ENCODE peak calls at places on chromosomes 4 and X, in four cellular contexts. One of them, this sample, is unnamed.

GRCh38 chr4:48079972-48080391 is 54.1 kb downstream of the TXK start:
- DNase-seq in effector memory CD4-positive, alpha-beta T cell: no peak
- DNase-seq in prostate gland: no peak
- DNase-seq in IMR-90: no peak
- DNase-seq in this sample: no peak

GRCh38 chr4:71267244-71267643 is 71.6 kb upstream of the SLC4A4 start:
- DNase-seq in effector memory CD4-positive, alpha-beta T cell: no peak
- DNase-seq in prostate gland: no peak
- DNase-seq in IMR-90: peak; percentile 17
- DNase-seq in this sample: no peak

GRCh38 chr4:2330119-2331042 is 68.5 kb upstream of the MXD4 start:
- DNase-seq in effector memory CD4-positive, alpha-beta T cell: no peak
- DNase-seq in prostate gland: no peak
- DNase-seq in IMR-90: peak; percentile 95
- DNase-seq in this sample: no peak

GRCh38 chrX:37627602-37628001 is 56.1 kb downstream of the LANCL3 start:
- DNase-seq in effector memory CD4-positive, alpha-beta T cell: no peak
- DNase-seq in prostate gland: no peak
- DNase-seq in IMR-90: no peak
- DNase-seq in this sample: no peak

GRCh38 chr4:64538219-64538618 is 129.0 kb upstream of the TECRL start:
- DNase-seq in effector memory CD4-positive, alpha-beta T cell: no peak
- DNase-seq in prostate gland: no peak
- DNase-seq in IMR-90: no peak
- DNase-seq in this sample: no peak

GRCh38 chrX:81259714-81260395 is 58.0 kb downstream of the SH3BGRL start:
- DNase-seq in effector memory CD4-positive, alpha-beta T cell: no peak
- DNase-seq in prostate gland: no peak
- DNase-seq in IMR-90: peak; percentile 20
- DNase-seq in this sample: no peak

GRCh38 chrX:111719426-111720210 is 38.6 kb downstream of the ALG13 start:
- DNase-seq in effector memory CD4-positive, alpha-beta T cell: no peak
- DNase-seq in prostate gland: no peak
- DNase-seq in IMR-90: peak; percentile 16
- DNase-seq in this sample: no peak

GRCh38 chrX:41875142-41875541 is 48.2 kb downstream of the CASK start:
- DNase-seq in effector memory CD4-positive, alpha-beta T cell: no peak
- DNase-seq in prostate gland: no peak
- DNase-seq in IMR-90: peak; percentile 65
- DNase-seq in this sample: no peak

GRCh38 chr4:6753103-6753560 is 29.4 kb upstream of the KIAA0232 start:
- DNase-seq in effector memory CD4-positive, alpha-beta T cell: no peak
- DNase-seq in prostate gland: no peak
- DNase-seq in IMR-90: no peak
- DNase-seq in this sample: no peak

GRCh38 chr4:1382776-1383727 is 23.2 kb downstream of the NKX1-1 start:
- DNase-seq in effector memory CD4-positive, alpha-beta T cell: no peak
- DNase-seq in prostate gland: no peak
- DNase-seq in IMR-90: no peak
- DNase-seq in this sample: no peak

GRCh38 chrX:15607067-15607466 is 6.3 kb upstream of the ACE2 start:
- DNase-seq in effector memory CD4-positive, alpha-beta T cell: no peak
- DNase-seq in prostate gland: peak; percentile 7
- DNase-seq in IMR-90: no peak
- DNase-seq in this sample: no peak

GRCh38 chr4:124053872-124054538 is 657.4 kb downstream of the SPRY1 start:
- DNase-seq in effector memory CD4-positive, alpha-beta T cell: no peak
- DNase-seq in prostate gland: no peak
- DNase-seq in IMR-90: peak; percentile 24
- DNase-seq in this sample: no peak

GRCh38 chr4:78922207-78922606 is 17.0 kb downstream of the PAQR3 start:
- DNase-seq in effector memory CD4-positive, alpha-beta T cell: no peak
- DNase-seq in prostate gland: no peak
- DNase-seq in IMR-90: peak; percentile 83
- DNase-seq in this sample: no peak

GRCh38 chrX:36963852-36964251 is 44.3 kb upstream of the FAM47C start:
- DNase-seq in effector memory CD4-positive, alpha-beta T cell: no peak
- DNase-seq in prostate gland: no peak
- DNase-seq in IMR-90: no peak
- DNase-seq in this sample: no peak

GRCh38 chr4:164293776-164294175 is 460.2 kb upstream of the SMIM31 start:
- DNase-seq in effector memory CD4-positive, alpha-beta T cell: no peak
- DNase-seq in prostate gland: no peak
- DNase-seq in IMR-90: no peak
- DNase-seq in this sample: no peak

GRCh38 chr4:75662626-75663025 is 10.6 kb downstream of the G3BP2 start:
- DNase-seq in effector memory CD4-positive, alpha-beta T cell: no peak
- DNase-seq in prostate gland: no peak
- DNase-seq in IMR-90: no peak
- DNase-seq in this sample: no peak

GRCh38 chr4:113869743-113870375 is 108.3 kb upstream of the CAMK2D start:
- DNase-seq in effector memory CD4-positive, alpha-beta T cell: no peak
- DNase-seq in prostate gland: no peak
- DNase-seq in IMR-90: peak; percentile 74
- DNase-seq in this sample: no peak

GRCh38 chrX:20015945-20016617 is 25.2 kb upstream of the BCLAF3 start:
- DNase-seq in effector memory CD4-positive, alpha-beta T cell: no peak
- DNase-seq in prostate gland: no peak
- DNase-seq in IMR-90: no peak
- DNase-seq in this sample: no peak

GRCh38 chrX:118632862-118633261 is 94.5 kb upstream of the IL13RA1 start:
- DNase-seq in effector memory CD4-positive, alpha-beta T cell: no peak
- DNase-seq in prostate gland: no peak
- DNase-seq in IMR-90: no peak
- DNase-seq in this sample: no peak

GRCh38 chr4:184344435-184344834 is 126.8 kb upstream of the ENPP6 start:
- DNase-seq in effector memory CD4-positive, alpha-beta T cell: no peak
- DNase-seq in prostate gland: no peak
- DNase-seq in IMR-90: no peak
- DNase-seq in this sample: no peak
- H3K27ac ChIP-seq in effector memory CD4-positive, alpha-beta T cell: no peak overlapping the region
- H3K27ac ChIP-seq in prostate gland: no peak overlapping the region
- H3K27ac ChIP-seq in IMR-90: no peak overlapping the region
- H3K27ac ChIP-seq in this sample: no peak overlapping the region

GRCh38 chr4:25857851-25858400 is 4.9 kb downstream of the SEL1L3 start:
- DNase-seq in effector memory CD4-positive, alpha-beta T cell: no peak
- DNase-seq in prostate gland: no peak
- DNase-seq in IMR-90: no peak
- DNase-seq in this sample: no peak
- H3K4me1 ChIP-seq in effector memory CD4-positive, alpha-beta T cell: peaks cover 46% of the 10 kb centered on the region
- H3K4me1 ChIP-seq in prostate gland: no peaks in the 10 kb centered on the region
- H3K4me1 ChIP-seq in IMR-90: peaks cover 13% of the 10 kb centered on the region
- H3K4me1 ChIP-seq in this sample: peaks cover 79% of the 10 kb centered on the region

DNA sequence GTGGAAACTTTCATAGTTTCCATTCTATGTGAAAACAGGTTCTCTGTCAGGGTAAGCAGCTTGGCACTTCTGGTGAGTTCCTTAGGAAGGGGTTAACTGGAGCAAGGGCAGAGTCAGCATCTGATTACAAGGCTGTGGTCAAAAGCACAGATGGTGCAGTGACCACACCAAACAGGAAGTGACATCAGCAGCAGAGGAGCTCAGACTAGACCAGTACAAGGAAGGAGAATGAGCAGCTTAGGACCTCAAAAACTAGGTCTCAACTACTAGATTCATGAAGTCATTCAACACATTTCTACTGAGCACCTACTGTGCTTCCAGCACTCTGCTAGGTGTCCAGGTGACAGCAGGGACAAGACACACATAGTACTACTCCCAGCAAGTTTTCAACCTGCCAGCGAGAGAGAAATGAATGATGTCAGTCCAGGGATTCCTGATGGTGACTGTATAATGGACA is 130.2 kb downstream of the AMELX start:
- DNase-seq in effector memory CD4-positive, alpha-beta T cell: no peak
- DNase-seq in prostate gland: no peak
- DNase-seq in IMR-90: peak; percentile 90
- DNase-seq in this sample: no peak
- H3K27ac ChIP-seq in effector memory CD4-positive, alpha-beta T cell: no peak overlapping the region
- H3K27ac ChIP-seq in prostate gland: peak overlapping the region; percentile 39
- H3K27ac ChIP-seq in IMR-90: no peak overlapping the region
- H3K27ac ChIP-seq in this sample: no peak overlapping the region

GRCh38 chr4:40573593-40574311 is 55.9 kb downstream of the RBM47 start:
- DNase-seq in effector memory CD4-positive, alpha-beta T cell: no peak
- DNase-seq in prostate gland: no peak
- DNase-seq in IMR-90: peak; percentile 22
- DNase-seq in this sample: no peak

GRCh38 chr4:40572692-40573287 is 56.9 kb downstream of the RBM47 start:
- DNase-seq in effector memory CD4-positive, alpha-beta T cell: no peak
- DNase-seq in prostate gland: no peak
- DNase-seq in IMR-90: no peak
- DNase-seq in this sample: no peak

GRCh38 chr4:40577588-40578253 is 51.9 kb downstream of the RBM47 start:
- DNase-seq in effector memory CD4-positive, alpha-beta T cell: no peak
- DNase-seq in prostate gland: no peak
- DNase-seq in IMR-90: no peak
- DNase-seq in this sample: no peak

GRCh38 chr4:40576651-40577480 is 52.8 kb downstream of the RBM47 start:
- DNase-seq in effector memory CD4-positive, alpha-beta T cell: no peak
- DNase-seq in prostate gland: peak; percentile 86
- DNase-seq in IMR-90: peak; percentile 91
- DNase-seq in this sample: no peak

DNA sequence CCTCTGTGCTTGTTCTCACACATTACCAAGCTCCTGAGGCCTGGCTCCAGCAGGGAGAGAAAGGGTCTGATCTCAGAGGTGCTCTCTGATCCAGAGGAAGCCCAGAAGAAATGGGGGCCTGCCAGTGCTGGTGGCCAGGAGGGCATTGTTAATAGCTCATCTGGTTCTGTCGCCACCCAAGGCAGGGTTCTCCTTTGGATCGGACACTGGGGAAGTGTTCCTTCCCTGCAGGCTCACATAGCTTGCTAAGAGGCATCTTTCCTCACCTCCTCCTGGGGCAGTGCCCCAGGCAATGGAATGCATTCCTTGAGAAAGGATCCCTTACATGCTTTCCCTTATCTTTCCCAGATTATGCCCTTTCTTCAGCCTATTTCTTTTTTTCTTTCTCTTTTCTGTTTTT is 53.8 kb downstream of the RBM47 start:
- DNase-seq in effector memory CD4-positive, alpha-beta T cell: no peak
- DNase-seq in prostate gland: no peak
- DNase-seq in IMR-90: no peak
- DNase-seq in this sample: no peak
- H3K4me1 ChIP-seq in effector memory CD4-positive, alpha-beta T cell: no peaks in the 10 kb centered on the region
- H3K4me1 ChIP-seq in prostate gland: no peaks in the 10 kb centered on the region
- H3K4me1 ChIP-seq in IMR-90: peaks cover 9% of the 10 kb centered on the region
- H3K4me1 ChIP-seq in this sample: no peaks in the 10 kb centered on the region

DNA sequence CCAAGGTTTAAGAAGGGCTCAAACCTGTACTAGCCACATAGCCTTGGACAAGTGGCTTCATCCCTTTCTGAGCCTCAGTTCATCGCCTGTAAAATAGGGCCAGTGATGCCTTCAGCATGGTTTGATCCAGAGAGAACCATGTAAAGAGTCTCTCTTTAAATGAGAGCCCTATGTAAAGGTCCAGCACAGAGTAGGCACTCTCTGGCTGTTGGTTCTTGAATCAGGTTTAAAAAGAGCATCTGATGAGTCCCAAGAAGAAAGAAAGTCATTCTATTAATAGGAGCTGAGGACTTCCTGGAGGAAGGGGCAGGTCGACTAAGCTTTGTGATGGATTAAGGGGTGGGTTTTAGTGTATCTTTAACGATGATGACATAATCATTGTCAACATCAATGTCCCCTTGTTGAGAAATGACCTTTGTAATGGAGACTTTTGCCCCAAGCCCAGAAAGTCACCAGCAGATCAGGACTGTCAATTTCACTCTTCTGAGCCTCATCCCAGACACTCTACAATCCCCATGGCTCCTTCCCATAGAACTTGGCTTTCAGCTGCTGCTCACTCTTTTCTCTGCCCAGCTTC is 4.0 kb upstream of the SLC2A9 start:
- DNase-seq in effector memory CD4-positive, alpha-beta T cell: no peak
- DNase-seq in prostate gland: no peak
- DNase-seq in IMR-90: no peak
- DNase-seq in this sample: no peak
- H3K27ac ChIP-seq in effector memory CD4-positive, alpha-beta T cell: no peak overlapping the region
- H3K27ac ChIP-seq in prostate gland: no peak overlapping the region
- H3K27ac ChIP-seq in IMR-90: no peak overlapping the region
- H3K27ac ChIP-seq in this sample: no peak overlapping the region

GRCh38 chr4:115272185-115272584 is 158.8 kb upstream of the NDST4 start:
- DNase-seq in effector memory CD4-positive, alpha-beta T cell: no peak
- DNase-seq in prostate gland: no peak
- DNase-seq in IMR-90: no peak
- DNase-seq in this sample: no peak
- H3K4me1 ChIP-seq in effector memory CD4-positive, alpha-beta T cell: no peaks in the 10 kb centered on the region
- H3K4me1 ChIP-seq in prostate gland: no peaks in the 10 kb centered on the region
- H3K4me1 ChIP-seq in IMR-90: no peaks in the 10 kb centered on the region
- H3K4me1 ChIP-seq in this sample: no peaks in the 10 kb centered on the region

GRCh38 chrX:8668797-8669196 is 63.1 kb downstream of the ANOS1 start:
- DNase-seq in effector memory CD4-positive, alpha-beta T cell: no peak
- DNase-seq in prostate gland: no peak
- DNase-seq in IMR-90: no peak
- DNase-seq in this sample: no peak
- H3K27ac ChIP-seq in effector memory CD4-positive, alpha-beta T cell: no peak overlapping the region
- H3K27ac ChIP-seq in prostate gland: no peak overlapping the region
- H3K27ac ChIP-seq in IMR-90: no peak overlapping the region
- H3K27ac ChIP-seq in this sample: no peak overlapping the region

DNA sequence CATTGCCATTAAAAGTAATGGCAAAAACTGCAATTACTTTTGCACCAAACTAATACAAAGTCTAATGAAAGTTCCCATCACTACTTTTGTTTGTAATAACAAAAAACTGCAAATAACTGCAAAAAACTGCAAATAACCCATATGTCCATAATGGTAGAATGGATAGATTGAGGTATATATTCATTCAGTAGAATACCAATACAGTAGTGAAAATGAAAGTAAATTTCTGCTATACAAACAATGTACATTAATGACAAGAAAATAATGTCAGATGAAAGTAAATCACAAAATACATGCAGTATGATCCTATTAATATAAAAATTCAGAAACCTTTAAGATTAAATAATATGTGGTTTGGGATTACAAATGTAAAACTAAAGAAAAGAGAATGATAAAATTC is 41.3 kb upstream of the CEP135 start:
- DNase-seq in effector memory CD4-positive, alpha-beta T cell: no peak
- DNase-seq in prostate gland: no peak
- DNase-seq in IMR-90: no peak
- DNase-seq in this sample: peak; percentile 21
- H3K4me1 ChIP-seq in effector memory CD4-positive, alpha-beta T cell: no peaks in the 10 kb centered on the region
- H3K4me1 ChIP-seq in prostate gland: no peaks in the 10 kb centered on the region
- H3K4me1 ChIP-seq in IMR-90: peaks cover 4% of the 10 kb centered on the region
- H3K4me1 ChIP-seq in this sample: peaks cover 10% of the 10 kb centered on the region

This sample was measured in CD4-positive, CD25-positive, alpha-beta regulatory T cell.